ENCODE peak calls at places on chromosomes 2 and 18, in six cellular contexts. G, B, N, L, R and T are unnamed samples.

GRCh38 chr2:9191044-9191481 is 15.5 kb upstream of the ASAP2 start:
- DNase-seq in G (no peak), B (peak), N (no peak), L (peak), R (peak), T (peak)

GRCh38 chr2:128162266-128162665 is 71.3 kb downstream of the UGGT1 start:
- DNase-seq in G (no peak), B (no peak), N (no peak), L (no peak), R (no peak), T (no peak)

GRCh38 chr2:215299337-215299859 is 12.5 kb upstream of the ATIC start:
- DNase-seq in G (no peak), B (no peak), N (no peak), L (no peak), R (no peak), T (no peak)

GRCh38 chr2:28096421-28096820 is 205.9 kb downstream of the BABAM2 start:
- DNase-seq in G (no peak), B (no peak), N (no peak), L (no peak), R (no peak), T (no peak)

GRCh38 chr2:200408428-200409311 is 101.2 kb downstream of the KCTD18 start:
- DNase-seq in G (no peak), B (no peak), N (peak), L (peak), R (peak), T (peak)

GRCh38 chr2:132760971-132761370 is 91.0 kb upstream of the LYPD1 start:
- DNase-seq in G (no peak), B (no peak), N (no peak), L (no peak), R (no peak), T (peak)

GRCh38 chr2:27159271-27159670 is 10.5 kb downstream of the TCF23 start:
- DNase-seq in G (no peak), B (no peak), N (no peak), L (no peak), R (no peak), T (no peak)

GRCh38 chr2:158969717-158970521 is 1.5 kb downstream of the TANC1 start:
- DNase-seq in G (no peak), B (peak), N (no peak), L (peak), R (no peak), T (peak)

GRCh38 chr2:177143444-177143843 is 69.2 kb upstream of the HNRNPA3 start:
- DNase-seq in G (no peak), B (no peak), N (no peak), L (no peak), R (no peak), T (no peak)

GRCh38 chr2:86280191-86280667 is 57.2 kb downstream of the REEP1 start:
- DNase-seq in G (no peak), B (no peak), N (no peak), L (no peak), R (no peak), T (no peak)

GRCh38 chr2:7666561-7667259 is 749.5 kb downstream of the RNF144A start:
- DNase-seq in G (no peak), B (no peak), N (no peak), L (no peak), R (no peak), T (no peak)

GRCh38 chr2:101152195-101153076 is 1.3 kb upstream of the TBC1D8 start:
- DNase-seq in G (no peak), B (peak), N (peak), L (peak), R (no peak), T (peak)

GRCh38 chr18:24552218-24552617 is 91.8 kb downstream of the HRH4 start:
- DNase-seq in G (no peak), B (no peak), N (no peak), L (no peak), R (no peak), T (no peak)

GRCh38 chr2:98948956-98949739 is 13.1 kb upstream of the CRACDL start:
- DNase-seq in G (no peak), B (no peak), N (no peak), L (no peak), R (no peak), T (no peak)

GRCh38 chr2:174794851-174795374 is 30.6 kb upstream of the CHRNA1 start:
- DNase-seq in G (no peak), B (no peak), N (no peak), L (no peak), R (no peak), T (no peak)

GRCh38 chr2:239002960-239003932 is 155.4 kb downstream of the TWIST2 start:
- DNase-seq in G (no peak), B (no peak), N (no peak), L (no peak), R (no peak), T (no peak)

GRCh38 chr2:58042486-58042970 is 4.1 kb upstream of the VRK2 start:
- DNase-seq in G (no peak), B (no peak), N (no peak), L (no peak), R (peak), T (no peak)

GRCh38 chr2:240886678-240887574 is 9.0 kb downstream of the MAB21L4 start:
- DNase-seq in G (no peak), B (no peak), N (no peak), L (peak), R (no peak), T (no peak)

GRCh38 chr18:42446195-42446594 is 491.2 kb downstream of the PIK3C3 start:
- DNase-seq in G (no peak), B (no peak), N (no peak), L (no peak), R (peak), T (no peak)

GRCh38 chr18:22311301-22311700 is 106.4 kb downstream of the CTAGE1 start:
- DNase-seq in G (no peak), B (no peak), N (no peak), L (no peak), R (no peak), T (no peak)

GRCh38 chr18:79353238-79353637 is 42.5 kb upstream of the NFATC1 start:
- DNase-seq in G (no peak), B (peak), N (no peak), L (no peak), R (no peak), T (peak)